ENCODE peak calls at places on chromosomes 16 and 17, in five cellular contexts. P is SK-N-MC, O is cardiac muscle cell, W is OCI-LY7, K is SJSA1. N is an unnamed sample.

GRCh38 chr17:9239821-9240658 is 218.7 kb downstream of the NTN1 start:
- DNase-seq in P (no peak), O (peak; percentile 69), W (peak; percentile 43), K (no peak), N (no peak)

GRCh38 chr16:2150418-2151187 is 2.2 kb downstream of the RAB26 start:
- DNase-seq in P (no peak), O (no peak), W (peak; percentile 38), K (no peak), N (no peak)

GRCh38 chr16:8108991-8109509 is 481.3 kb downstream of the TMEM114 start:
- DNase-seq in P (no peak), O (no peak), W (no peak), K (no peak), N (no peak)

GRCh38 chr16:58258326-58258725 is 36.5 kb downstream of the PRSS54 start:
- DNase-seq in P (no peak), O (no peak), W (no peak), K (no peak), N (no peak)

GRCh38 chr17:72715906-72716572 is 376.4 kb downstream of the SLC39A11 start:
- DNase-seq in P (no peak), O (no peak), W (no peak), K (peak; percentile 86), N (peak; percentile 78)

GRCh38 chr17:74779948-74780400 is 3.8 kb upstream of the NAT9 start:
- DNase-seq in P (no peak), O (no peak), W (peak; percentile 42), K (no peak), N (no peak)

GRCh38 chr17:64591944-64592343 is 70.2 kb downstream of the SMURF2 start:
- DNase-seq in P (no peak), O (no peak), W (no peak), K (no peak), N (no peak)

GRCh38 chr16:1090620-1091587 is 5.1 kb downstream of the C1QTNF8 start:
- DNase-seq in P (no peak), O (peak; percentile 67), W (no peak), K (no peak), N (no peak)

GRCh38 chr17:76822184-76822778 is 45.9 kb upstream of the MGAT5B start:
- DNase-seq in P (no peak), O (no peak), W (no peak), K (no peak), N (no peak)

GRCh38 chr17:19447085-19447583 is 36.1 kb downstream of the RNF112 start:
- DNase-seq in P (peak; percentile 53), O (peak; percentile 84), W (peak; percentile 75), K (peak; percentile 71), N (peak; percentile 49)

GRCh38 chr17:37086329-37086728 is 137.6 kb downstream of the AATF start:
- DNase-seq in P (no peak), O (no peak), W (no peak), K (no peak), N (no peak)

GRCh38 chr17:75892556-75893224 is 4.1 kb downstream of the TRIM65 start:
- DNase-seq in P (no peak), O (no peak), W (no peak), K (no peak), N (no peak)

GRCh38 chr17:50841949-50842354 is 6.6 kb downstream of the WFIKKN2 start:
- DNase-seq in P (no peak), O (peak; percentile 81), W (peak; percentile 61), K (peak; percentile 78), N (no peak)

GRCh38 chr17:27413792-27414191 is 42.5 kb upstream of the KSR1 start:
- DNase-seq in P (no peak), O (no peak), W (peak; percentile 3), K (no peak), N (no peak)

GRCh38 chr16:64392456-64392855 is 729.4 kb downstream of the CDH11 start:
- DNase-seq in P (no peak), O (no peak), W (no peak), K (no peak), N (no peak)

GRCh38 chr17:55458977-55459376 is 37.3 kb upstream of the MMD start:
- DNase-seq in P (no peak), O (no peak), W (no peak), K (peak; percentile 67), N (no peak)

GRCh38 chr17:29905086-29905878 is 24.7 kb downstream of the SSH2 start:
- DNase-seq in P (no peak), O (no peak), W (no peak), K (no peak), N (no peak)

GRCh38 chr17:31256936-31257335 is 40.1 kb downstream of the OMG start:
- DNase-seq in P (peak; percentile 50), O (no peak), W (no peak), K (no peak), N (no peak)

GRCh38 chr17:14604920-14605599 is 304.2 kb downstream of the HS3ST3B1 start:
- DNase-seq in P (no peak), O (no peak), W (peak; percentile 59), K (no peak), N (no peak)

DNA sequence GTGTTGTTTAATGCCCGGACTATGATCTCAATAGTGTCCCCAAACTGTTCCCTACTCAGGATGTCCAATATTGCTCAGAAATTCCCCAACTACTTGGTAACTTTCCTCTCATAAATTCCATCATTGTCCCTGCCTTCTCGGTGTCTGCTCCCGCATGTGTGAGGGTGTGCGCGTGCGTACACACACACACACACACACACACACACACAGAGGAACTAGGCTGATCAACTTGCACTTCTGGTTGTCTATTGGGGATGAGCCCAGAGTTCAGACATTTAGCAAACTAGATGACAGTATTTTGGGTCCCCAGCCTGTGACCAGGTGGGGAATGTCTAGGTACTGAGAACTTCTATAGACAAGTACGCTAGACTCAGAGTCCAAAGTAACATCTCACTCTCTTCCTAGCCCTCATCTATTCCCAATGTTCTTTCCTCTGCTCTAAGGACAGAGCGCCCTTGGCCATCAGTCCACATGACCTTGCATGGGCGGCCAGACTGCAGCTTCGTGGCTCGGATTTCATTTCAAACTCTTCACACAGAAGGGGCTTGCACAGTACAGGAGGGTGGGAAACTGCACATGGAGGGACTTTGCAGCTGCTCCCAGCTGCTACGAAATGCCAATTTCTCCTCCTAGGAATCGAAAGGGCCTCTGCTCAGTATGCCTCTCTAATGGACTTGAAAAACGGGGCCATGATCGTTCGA is 5.3 kb downstream of the HS3ST3A1 start:
- DNase-seq in P (no peak), O (peak; percentile 65), W (no peak), K (no peak), N (no peak)
- H3K27ac ChIP-seq in P (no peak overlapping the region), O (no peak overlapping the region), W (no peak overlapping the region), K (no peak overlapping the region), N (peak overlapping the region; percentile 42)

GRCh38 chr17:47277921-47278320 is 24.3 kb downstream of the ITGB3 start:
- DNase-seq in P (no peak), O (no peak), W (no peak), K (no peak), N (no peak)
- H3K9me3 ChIP-seq in P (no peaks in the 10 kb centered on the region), O (no peaks in the 10 kb centered on the region), W (no peaks in the 10 kb centered on the region), K (no peaks in the 10 kb centered on the region), N (no peaks in the 10 kb centered on the region)

GRCh38 chr16:68823401-68823800 is 19.9 kb upstream of the TANGO6 start:
- DNase-seq in P (no peak), O (no peak), W (no peak), K (peak; percentile 80), N (peak; percentile 69)
- H3K4me3 ChIP-seq in P (no peak overlapping the region), O (no peak overlapping the region), W (no peak overlapping the region), K (no peak overlapping the region), N (no peak overlapping the region)

DNA sequence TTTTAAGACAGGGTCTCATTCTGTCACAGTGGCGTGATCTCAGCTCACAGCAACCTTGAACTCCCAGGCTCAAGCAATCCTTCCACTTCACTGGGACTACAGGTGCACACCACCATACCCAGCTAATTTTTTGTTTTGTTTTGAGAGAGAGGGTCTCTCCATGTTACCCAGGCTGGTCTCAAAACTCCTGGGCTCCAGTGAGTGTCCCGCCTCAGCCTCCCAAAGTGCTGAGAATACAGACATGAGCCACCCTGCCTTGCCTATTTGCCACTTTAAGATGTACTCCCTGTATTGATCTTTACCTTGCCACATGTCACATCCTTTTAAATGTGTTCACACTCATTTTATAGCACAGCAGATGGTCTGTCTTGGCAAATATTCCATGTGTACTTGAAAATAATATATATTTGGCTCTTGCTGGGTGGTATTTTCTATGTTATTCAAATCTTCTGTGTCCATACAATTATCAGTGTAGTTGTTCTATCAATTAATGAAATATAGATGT is 50.5 kb downstream of the VMP1 start:
- DNase-seq in P (no peak), O (no peak), W (no peak), K (no peak), N (no peak)
- H3K27ac ChIP-seq in P (no peak overlapping the region), O (no peak overlapping the region), W (no peak overlapping the region), K (no peak overlapping the region), N (no peak overlapping the region)

GRCh38 chr16:12600536-12601256 is 203.0 kb downstream of the CPPED1 start:
- DNase-seq in P (no peak), O (no peak), W (no peak), K (no peak), N (no peak)
- H3K9me3 ChIP-seq in P (no peaks in the 10 kb centered on the region), O (no peaks in the 10 kb centered on the region), W (peaks cover 7% of the 10 kb centered on the region), K (no peaks in the 10 kb centered on the region), N (peaks cover 22% of the 10 kb centered on the region)

GRCh38 chr16:87740441-87740840 is 25.3 kb downstream of the KLHDC4 start:
- DNase-seq in P (no peak), O (no peak), W (no peak), K (no peak), N (no peak)

GRCh38 chr16:87742781-87743490 is 22.9 kb downstream of the KLHDC4 start:
- DNase-seq in P (no peak), O (no peak), W (no peak), K (no peak), N (no peak)

GRCh38 chr16:87739801-87740200 is 26.0 kb downstream of the KLHDC4 start:
- DNase-seq in P (no peak), O (no peak), W (no peak), K (no peak), N (no peak)

GRCh38 chr16:87741700-87742415 is 23.9 kb downstream of the KLHDC4 start:
- DNase-seq in P (no peak), O (no peak), W (no peak), K (no peak), N (no peak)

GRCh38 chr16:87740909-87741424 is 24.8 kb downstream of the KLHDC4 start:
- DNase-seq in P (no peak), O (no peak), W (no peak), K (no peak), N (no peak)
- H3K4me3 ChIP-seq in P (no peak overlapping the region), O (no peak overlapping the region), W (no peak overlapping the region), K (no peak overlapping the region), N (no peak overlapping the region)